ENCODE peak calls at places on chromosomes 7 and 10, in five cellular contexts. R, S, I, W and L are unnamed samples.

GRCh38 chr7:151233804-151234203 is 1.5 kb downstream of the CHPF2 start:
- DNase-seq in R (no peak), S (no peak), I (no peak), W (no peak), L (no peak)

GRCh38 chr10:75845538-75845937 is 414.1 kb downstream of the LRMDA start:
- DNase-seq in R (no peak), S (no peak), I (no peak), W (no peak), L (no peak)

GRCh38 chr10:130109796-130110235 is 814 bp downstream of the C10orf143 start:
- DNase-seq in R (peak; percentile 76), S (peak; percentile 56), I (no peak), W (peak; percentile 71), L (peak; percentile 89)

GRCh38 chr7:39595102-39595620 is 28.2 kb upstream of the RALA start:
- DNase-seq in R (no peak), S (no peak), I (no peak), W (no peak), L (no peak)

GRCh38 chr7:91089382-91089963 is 174.8 kb upstream of the FZD1 start:
- DNase-seq in R (peak; percentile 13), S (no peak), I (no peak), W (no peak), L (peak; percentile 73)

GRCh38 chr10:132644544-132645530 is 107.2 kb downstream of the INPP5A start:
- DNase-seq in R (no peak), S (no peak), I (no peak), W (no peak), L (no peak)

GRCh38 chr10:47090903-47091302 is 179.7 kb downstream of the PTPN20 start:
- DNase-seq in R (no peak), S (no peak), I (no peak), W (no peak), L (no peak)

GRCh38 chr10:43392757-43393156 is 16.2 kb downstream of the HNRNPF start:
- DNase-seq in R (no peak), S (no peak), I (no peak), W (no peak), L (no peak)

GRCh38 chr7:39526676-39527075 is 39.5 kb upstream of the YAE1 start:
- DNase-seq in R (no peak), S (no peak), I (no peak), W (no peak), L (no peak)

GRCh38 chr7:117411539-117411938 is 15.8 kb downstream of the ASZ1 start:
- DNase-seq in R (no peak), S (no peak), I (no peak), W (no peak), L (no peak)

GRCh38 chr7:80467069-80467468 is 44.8 kb downstream of the GNAT3 start:
- DNase-seq in R (no peak), S (no peak), I (no peak), W (no peak), L (no peak)

GRCh38 chr7:93011351-93012294 is 106.2 kb downstream of the SAMD9 start:
- DNase-seq in R (no peak), S (peak; percentile 98), I (no peak), W (no peak), L (no peak)

GRCh38 chr10:97921581-97922377 is 72.1 kb downstream of the GOLGA7B start:
- DNase-seq in R (no peak), S (no peak), I (no peak), W (no peak), L (no peak)

GRCh38 chr7:144834516-144835165 is 1.2 kb downstream of the TPK1 start:
- DNase-seq in R (peak; percentile 24), S (no peak), I (no peak), W (peak; percentile 17), L (peak; percentile 69)

GRCh38 chr7:2510909-2511768 is 8.4 kb upstream of the LFNG start:
- DNase-seq in R (no peak), S (no peak), I (no peak), W (peak; percentile 53), L (peak; percentile 93)